ENCODE peak calls at places on chromosomes 2 and 18, in ten cellular contexts. T is activated CD4-positive, alpha-beta T cell treated with anti-CD3 and anti-CD28 coated beads, Interleukin-2, amount 50 U/mL, for 24 hours; Z is fibroblast of pulmonary artery; N is prostate gland; L is adrenal gland; R is MCF 10A; Q is kidney glomerular epithelial cell; S is glomerular endothelial cell; I is tibial artery; A is ovary. F is an unnamed sample.

GRCh38 chr18:1884623-1885022 is 686.7 kb downstream of the METTL4 start:
- DNase-seq in T (no peak), Z (no peak), N (no peak), L (no peak), R (no peak), Q (no peak), S (no peak), I (no peak), A (no peak), F (no peak)

GRCh38 chr2:8320305-8320704 is 361.6 kb upstream of the ID2 start:
- DNase-seq in T (no peak), Z (no peak), N (no peak), L (no peak), R (no peak), Q (no peak), S (no peak), I (no peak), A (no peak), F (no peak)

GRCh38 chr18:3199942-3200645 is 19.7 kb downstream of the MYOM1 start:
- DNase-seq in T (no peak), Z (no peak), N (no peak), L (no peak), R (no peak), Q (no peak), S (no peak), I (no peak), A (no peak), F (no peak)

GRCh38 chr2:232951891-232952290 is 61.2 kb downstream of the NGEF start:
- DNase-seq in T (no peak), Z (peak), N (no peak), L (peak), R (peak), Q (no peak), S (no peak), I (no peak), A (no peak), F (no peak)

GRCh38 chr2:97726311-97727064 is 13.1 kb downstream of the ZAP70 start:
- DNase-seq in T (no peak), Z (peak), N (no peak), L (no peak), R (no peak), Q (no peak), S (no peak), I (no peak), A (no peak), F (no peak)

GRCh38 chr18:45324489-45325111 is 290.7 kb upstream of the SLC14A2 start:
- DNase-seq in T (no peak), Z (peak), N (peak), L (peak), R (peak), Q (peak), S (no peak), I (peak), A (peak), F (no peak)

GRCh38 chr2:132577693-132578092 is 92.3 kb downstream of the LYPD1 start:
- DNase-seq in T (no peak), Z (no peak), N (no peak), L (no peak), R (no peak), Q (no peak), S (no peak), I (no peak), A (no peak), F (no peak)

GRCh38 chr2:140990416-140990815 is 1140.4 kb downstream of the LRP1B start:
- DNase-seq in T (no peak), Z (peak), N (no peak), L (no peak), R (peak), Q (no peak), S (no peak), I (no peak), A (no peak), F (no peak)

GRCh38 chr18:8049147-8049546 is 482.0 kb downstream of the PTPRM start:
- DNase-seq in T (no peak), Z (no peak), N (no peak), L (no peak), R (no peak), Q (no peak), S (no peak), I (no peak), A (no peak), F (no peak)

GRCh38 chr2:151407281-151407680 is 2.4 kb upstream of the RIF1 start:
- DNase-seq in T (no peak), Z (peak), N (no peak), L (no peak), R (no peak), Q (no peak), S (no peak), I (no peak), A (no peak), F (no peak)

GRCh38 chr2:148967484-148967883 is 71.0 kb upstream of the LYPD6B start:
- DNase-seq in T (no peak), Z (peak), N (no peak), L (no peak), R (no peak), Q (no peak), S (no peak), I (no peak), A (no peak), F (no peak)

GRCh38 chr18:47969851-47970250 is 39.4 kb upstream of the SMAD2 start:
- DNase-seq in T (no peak), Z (no peak), N (no peak), L (no peak), R (peak), Q (no peak), S (no peak), I (no peak), A (no peak), F (no peak)

GRCh38 chr2:162063899-162064298 is 10.1 kb downstream of the DPP4 start:
- DNase-seq in T (no peak), Z (no peak), N (no peak), L (no peak), R (no peak), Q (peak), S (no peak), I (no peak), A (no peak), F (no peak)

GRCh38 chr2:221482581-221483140 is 89.4 kb downstream of the EPHA4 start:
- DNase-seq in T (no peak), Z (no peak), N (no peak), L (peak), R (no peak), Q (no peak), S (no peak), I (no peak), A (no peak), F (no peak)

GRCh38 chr2:72931280-72931910 is 14.1 kb downstream of the EMX1 start:
- DNase-seq in T (no peak), Z (no peak), N (no peak), L (no peak), R (peak), Q (peak), S (no peak), I (peak), A (no peak), F (no peak)

GRCh38 chr2:37005118-37005868 is 39.0 kb upstream of the STRN start:
- DNase-seq in T (no peak), Z (peak), N (no peak), L (no peak), R (peak), Q (peak), S (peak), I (no peak), A (no peak), F (peak)

GRCh38 chr18:26556573-26556972 is 8.2 kb upstream of the KCTD1 start:
- DNase-seq in T (no peak), Z (no peak), N (no peak), L (no peak), R (no peak), Q (peak), S (no peak), I (no peak), A (no peak), F (no peak)

GRCh38 chr2:210795506-210795905 is 239.1 kb downstream of the CPS1 start:
- DNase-seq in T (no peak), Z (no peak), N (no peak), L (no peak), R (no peak), Q (no peak), S (no peak), I (no peak), A (no peak), F (no peak)

GRCh38 chr18:58117685-58118403 is 73.8 kb downstream of the NEDD4L start:
- DNase-seq in T (no peak), Z (peak), N (peak), L (peak), R (peak), Q (peak), S (no peak), I (no peak), A (peak), F (no peak)

GRCh38 chr2:24181849-24182248 is 7.0 kb downstream of the FAM228A start:
- DNase-seq in T (no peak), Z (no peak), N (no peak), L (no peak), R (no peak), Q (peak), S (no peak), I (no peak), A (no peak), F (no peak)

GRCh38 chr2:203694186-203694585 is 12.3 kb upstream of the CD28 start:
- DNase-seq in T (no peak), Z (no peak), N (no peak), L (no peak), R (no peak), Q (no peak), S (no peak), I (no peak), A (no peak), F (no peak)

GRCh38 chr2:112147796-112148195 is 9.6 kb downstream of the FBLN7 start:
- DNase-seq in T (no peak), Z (peak), N (no peak), L (no peak), R (no peak), Q (no peak), S (no peak), I (no peak), A (no peak), F (no peak)

GRCh38 chr18:7117390-7118355 is at the start of gene LAMA1:
- DNase-seq in T (no peak), Z (peak), N (no peak), L (no peak), R (no peak), Q (no peak), S (no peak), I (no peak), A (peak), F (no peak)

GRCh38 chr2:191538334-191538910 is 139.5 kb upstream of the NABP1 start:
- DNase-seq in T (no peak), Z (no peak), N (no peak), L (no peak), R (no peak), Q (no peak), S (no peak), I (no peak), A (no peak), F (no peak)

GRCh38 chr2:232338759-232339106 is 39.8 kb upstream of the ALPP start:
- DNase-seq in T (no peak), Z (no peak), N (no peak), L (no peak), R (no peak), Q (no peak), S (no peak), I (no peak), A (peak), F (no peak)

GRCh38 chr2:215794829-215795546 is 218.4 kb downstream of the MREG start:
- DNase-seq in T (no peak), Z (peak), N (no peak), L (no peak), R (no peak), Q (no peak), S (no peak), I (no peak), A (no peak), F (no peak)

F was measured in stimulated activated CD4-positive, alpha-beta T cell treated with anti-CD3 and anti-CD28 coated beads, Interleukin-2, amount 100 ng/mL, for 48 hours.